ENCODE peak calls at places on chromosomes 7 and 10, in four cellular contexts. B is HEK293T, E is GM12878, K is K562. C is an unnamed sample.

GRCh38 chr10:34319197-34319846 is 495.8 kb downstream of the PARD3 start:
- DNase-seq in B (no peak), E (no peak), K (peak), C (peak)

GRCh38 chr10:96505150-96506136 is 8.3 kb downstream of the TLL2 start:
- DNase-seq in B (no peak), E (no peak), K (no peak), C (no peak)

GRCh38 chr7:111238891-111239290 is 148.0 kb downstream of the LRRN3 start:
- DNase-seq in B (no peak), E (no peak), K (no peak), C (no peak)

GRCh38 chr7:30836991-30837390 is 65.8 kb downstream of the MINDY4 start:
- DNase-seq in B (no peak), E (no peak), K (no peak), C (no peak)

GRCh38 chr7:149714910-149715471 is 58.4 kb downstream of the ZNF467 start:
- DNase-seq in B (no peak), E (no peak), K (no peak), C (no peak)

GRCh38 chr7:116561697-116562483 is 37.1 kb downstream of the CAV1 start:
- DNase-seq in B (no peak), E (no peak), K (no peak), C (no peak)

GRCh38 chr10:117804470-117805011 is 242.2 kb downstream of the RAB11FIP2 start:
- DNase-seq in B (no peak), E (peak), K (no peak), C (no peak)

GRCh38 chr10:69130251-69130650 is 6.3 kb downstream of the VPS26A start:
- DNase-seq in B (no peak), E (no peak), K (no peak), C (no peak)

GRCh38 chr10:91887075-91887899 is 22.0 kb downstream of the FGFBP3 start:
- DNase-seq in B (peak), E (no peak), K (no peak), C (peak)

GRCh38 chr10:30415613-30416012 is 18.4 kb upstream of the MAP3K8 start:
- DNase-seq in B (no peak), E (no peak), K (no peak), C (no peak)

GRCh38 chr10:70905071-70906021 is 17.0 kb upstream of the PCBD1 start:
- DNase-seq in B (no peak), E (no peak), K (no peak), C (no peak)

GRCh38 chr7:50266893-50267386 is 37.6 kb upstream of the IKZF1 start:
- DNase-seq in B (no peak), E (peak), K (peak), C (no peak)
- TF ChIP-seq TARDBP in B (no peak), E (no peak), K (no peak), C (no peak)

DNA sequence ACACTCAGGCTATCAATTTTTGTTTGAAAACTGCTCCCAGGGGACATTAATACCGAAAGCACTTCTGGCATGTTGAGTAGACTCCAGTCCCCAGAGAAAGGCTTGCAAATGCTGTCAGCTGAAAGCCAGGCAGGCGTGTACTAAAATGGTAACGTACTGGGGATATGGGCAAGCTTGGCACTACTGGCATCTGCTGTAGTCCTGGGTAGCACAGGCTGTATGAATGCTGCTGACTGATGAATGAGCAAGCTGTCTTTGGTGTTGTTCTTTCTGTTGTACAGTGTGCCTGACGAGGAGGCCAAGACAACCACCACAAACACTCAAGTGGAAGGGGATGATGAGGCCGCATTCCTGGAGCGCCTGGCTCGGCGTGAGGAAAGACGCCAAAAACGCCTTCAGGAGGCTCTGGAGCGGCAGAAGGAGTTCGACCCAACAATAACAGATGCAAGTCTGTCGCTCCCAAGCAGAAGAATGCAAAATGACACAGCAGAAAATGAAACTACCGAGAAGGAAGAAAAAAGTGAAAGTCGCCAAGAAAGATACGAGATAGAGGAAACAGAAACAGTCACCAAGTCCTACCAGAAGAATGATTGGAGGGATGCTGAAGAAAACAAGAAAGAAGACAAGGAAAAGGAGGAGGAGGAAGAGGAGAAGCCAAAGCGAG is 53.5 kb upstream of the AGBL3 start:
- DNase-seq in B (no peak), E (peak), K (peak), C (no peak)
- TF ChIP-seq SP1 in B (no peak), E (no peak), K (no peak), C (no peak)

GRCh38 chr7:27605689-27606269 is 56.9 kb downstream of the HIBADH start:
- DNase-seq in B (peak), E (no peak), K (no peak), C (peak)
- TF ChIP-seq TARDBP in B (no peak), E (no peak), K (no peak), C (no peak)

DNA sequence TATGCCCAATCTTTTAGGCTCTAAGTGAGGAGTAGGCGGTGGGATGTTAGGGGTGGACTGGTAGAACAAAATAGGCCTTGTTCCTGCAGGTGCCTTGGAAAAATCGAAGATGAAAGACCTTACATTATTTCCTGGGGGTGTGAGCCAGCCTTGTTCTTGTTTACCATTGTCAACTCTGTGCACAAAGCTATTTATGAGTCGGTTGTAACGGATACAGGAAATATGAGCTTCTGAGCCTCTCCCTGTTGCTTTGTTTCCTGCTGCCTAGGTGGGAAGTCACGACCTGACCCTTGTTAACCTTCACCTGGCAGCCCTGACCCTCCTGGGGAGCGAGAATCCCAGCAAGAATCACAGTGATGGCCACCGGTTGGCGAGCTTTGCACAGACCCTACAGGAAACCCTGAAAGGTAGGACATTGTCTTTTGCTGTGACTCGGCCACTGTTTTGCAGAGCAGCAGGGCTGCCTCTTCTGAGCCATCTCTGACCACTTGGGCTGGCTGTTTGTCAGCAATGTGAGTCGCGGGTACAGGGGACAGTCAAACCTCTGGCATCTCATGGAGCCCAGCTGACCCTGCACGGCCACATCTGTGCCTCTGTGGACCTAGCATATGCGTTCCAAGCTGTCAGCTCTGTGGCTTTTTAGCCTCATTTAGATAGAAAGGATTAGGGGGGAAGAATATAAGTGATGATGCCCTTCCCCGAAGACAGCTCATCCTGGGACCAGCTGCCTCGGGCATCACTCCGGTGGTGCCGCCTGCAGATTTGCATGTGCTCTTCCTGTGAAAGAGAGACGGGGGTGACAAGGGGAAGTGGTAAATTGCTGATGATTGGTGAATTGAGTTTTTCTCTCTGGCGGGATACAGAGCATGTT is 102.1 kb upstream of the ANLN start:
- DNase-seq in B (no peak), E (no peak), K (no peak), C (peak)
- TF ChIP-seq SP1 in B (no peak), E (no peak), K (no peak), C (no peak)

GRCh38 chr7:151429555-151430331 is 10.2 kb downstream of the CRYGN start:
- DNase-seq in B (no peak), E (peak), K (peak), C (no peak)

GRCh38 chr7:151428393-151429231 is 11.3 kb downstream of the CRYGN start:
- DNase-seq in B (no peak), E (no peak), K (no peak), C (peak)

GRCh38 chr7:151427705-151428392 is 12.1 kb downstream of the CRYGN start:
- DNase-seq in B (no peak), E (no peak), K (no peak), C (no peak)

GRCh38 chr7:151430391-151431205 is 9.3 kb downstream of the CRYGN start:
- DNase-seq in B (no peak), E (no peak), K (no peak), C (no peak)

GRCh38 chr7:151429232-151429554 is 10.7 kb downstream of the CRYGN start:
- DNase-seq in B (no peak), E (no peak), K (no peak), C (no peak)
- TF ChIP-seq TARDBP in B (no peak), E (no peak), K (no peak), C (no peak)

GRCh38 chr10:127279334-127279774 is 83.0 kb upstream of the INSYN2A start:
- DNase-seq in B (no peak), E (no peak), K (no peak), C (peak)

GRCh38 chr10:127275793-127276415 is 79.5 kb upstream of the INSYN2A start:
- DNase-seq in B (no peak), E (no peak), K (no peak), C (no peak)

GRCh38 chr10:127280446-127280845 is 84.1 kb upstream of the INSYN2A start:
- DNase-seq in B (no peak), E (no peak), K (no peak), C (no peak)

GRCh38 chr10:127277063-127277462 is 80.7 kb upstream of the INSYN2A start:
- DNase-seq in B (no peak), E (no peak), K (no peak), C (no peak)

DNA sequence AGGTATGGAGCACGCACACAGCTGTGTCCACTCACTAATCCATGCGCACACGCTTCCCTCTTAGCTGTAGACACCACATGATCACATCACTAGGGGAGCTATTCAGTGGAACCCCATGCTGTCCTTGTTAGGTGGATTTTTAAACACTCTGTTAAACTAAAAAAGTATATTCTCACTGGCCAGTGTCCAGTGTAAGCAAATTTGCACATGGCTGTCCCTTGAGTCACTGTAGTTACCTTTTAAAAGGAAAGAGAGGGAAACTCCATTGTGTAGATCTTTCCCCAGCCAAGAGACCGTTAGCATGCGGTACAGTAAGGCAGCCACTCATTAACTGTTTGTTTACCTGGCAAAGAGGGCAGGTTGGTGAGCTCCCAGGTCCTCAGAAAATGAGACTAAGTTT is 81.6 kb upstream of the INSYN2A start:
- DNase-seq in B (no peak), E (no peak), K (no peak), C (peak)
- TF ChIP-seq SP1 in B (no peak), E (no peak), K (no peak), C (no peak)

GRCh38 chr10:6401066-6401465 is 179.0 kb downstream of the PRKCQ start:
- DNase-seq in B (no peak), E (no peak), K (no peak), C (no peak)

GRCh38 chr10:6399241-6399701 is 180.8 kb downstream of the PRKCQ start:
- DNase-seq in B (no peak), E (no peak), K (no peak), C (no peak)

GRCh38 chr10:6398419-6398818 is 181.7 kb downstream of the PRKCQ start:
- DNase-seq in B (no peak), E (no peak), K (no peak), C (no peak)

GRCh38 chr10:6400331-6400730 is 179.7 kb downstream of the PRKCQ start:
- DNase-seq in B (no peak), E (no peak), K (no peak), C (no peak)

DNA sequence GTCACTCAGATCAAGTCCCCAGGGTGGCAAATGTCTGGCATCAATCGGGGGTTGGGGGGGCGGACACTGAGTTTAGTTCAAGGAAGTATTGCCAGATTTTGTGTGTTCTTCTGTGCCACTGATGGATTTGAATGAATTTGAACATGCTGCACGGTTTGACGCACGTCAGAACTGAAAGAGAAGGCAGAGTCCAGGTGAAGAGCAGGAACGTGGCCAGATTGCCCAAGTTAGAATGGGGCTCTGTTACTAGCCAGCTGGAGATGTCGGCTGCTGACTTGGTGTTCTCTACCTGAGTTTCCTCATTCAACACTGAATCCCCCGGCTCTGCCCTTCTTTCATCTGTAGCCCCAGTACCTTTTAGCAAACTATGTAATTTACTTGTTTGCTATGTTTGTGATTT is 180.2 kb downstream of the PRKCQ start:
- DNase-seq in B (no peak), E (no peak), K (no peak), C (no peak)
- TF ChIP-seq TARDBP in B (no peak), E (no peak), K (no peak), C (no peak)

GRCh38 chr7:82405291-82405690 is 38.3 kb downstream of the CACNA2D1 start:
- DNase-seq in B (no peak), E (no peak), K (no peak), C (no peak)

GRCh38 chr7:82404647-82405046 is 38.9 kb downstream of the CACNA2D1 start:
- DNase-seq in B (no peak), E (no peak), K (no peak), C (no peak)

GRCh38 chr7:82406937-82407336 is 36.6 kb downstream of the CACNA2D1 start:
- DNase-seq in B (no peak), E (no peak), K (no peak), C (no peak)

GRCh38 chr7:82404094-82404493 is 39.5 kb downstream of the CACNA2D1 start:
- DNase-seq in B (no peak), E (no peak), K (no peak), C (no peak)
- TF ChIP-seq SP1 in B (no peak), E (no peak), K (no peak), C (no peak)

DNA sequence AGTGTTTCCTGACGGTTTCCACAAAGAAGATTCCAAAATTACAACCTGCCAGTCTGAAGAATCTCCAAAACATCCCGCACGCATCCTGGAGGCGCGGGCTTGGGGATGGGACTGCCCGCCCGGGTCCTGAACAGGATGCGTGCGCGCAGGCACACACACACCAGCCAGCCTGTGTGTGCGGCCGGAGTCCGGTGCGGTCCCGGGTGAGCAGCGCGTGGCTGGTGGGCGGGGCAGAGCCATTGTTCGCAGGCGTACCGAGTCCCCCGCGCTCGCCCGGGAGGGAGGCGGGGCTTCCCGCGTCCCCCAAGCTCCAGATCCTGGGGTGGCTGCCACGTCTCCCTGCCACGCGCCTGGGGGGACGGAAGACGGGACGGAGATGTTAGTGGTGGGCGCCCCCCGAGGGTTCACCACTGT is 675 bp upstream of the SCD start:
- DNase-seq in B (peak), E (peak), K (peak), C (peak)
- TF ChIP-seq TARDBP in B (no peak), E (no peak), K (no peak), C (peak)

C was measured in HepG2.